ENCODE peak calls at places on chromosome 21, in six cellular contexts. B is K562, X is H1, A is GM12892, N is GM12878, M is HepG2. W is an unnamed sample.

GRCh38 chr21:16078382-16078781 is 348.6 kb downstream of the USP25 start:
- DNase-seq in B (no peak), X (no peak), N (no peak), M (no peak), A (no peak), W (no peak)

GRCh38 chr21:41222247-41223068 is 54.5 kb downstream of the BACE2 start:
- DNase-seq in X (no peak), N (no peak), B (no peak), M (no peak), A (no peak), W (no peak)

GRCh38 chr21:45834026-45834715 is 147.4 kb upstream of the COL6A1 start:
- DNase-seq in A (no peak), B (no peak), N (no peak), X (no peak), M (no peak), W (no peak)

GRCh38 chr21:17436626-17437111 is 76.2 kb upstream of the CXADR start:
- DNase-seq in N (no peak), M (peak), A (no peak), X (no peak), B (no peak), W (no peak)

GRCh38 chr21:27477321-27477720 is 510.4 kb upstream of the ADAMTS5 start:
- DNase-seq in B (no peak), X (no peak), M (no peak), A (no peak), N (no peak), W (no peak)

GRCh38 chr21:39630191-39630591 is 17.5 kb downstream of the B3GALT5 start:
- DNase-seq in A (no peak), N (no peak), B (no peak), X (no peak), M (no peak), W (no peak)

GRCh38 chr21:28769683-28770082 is 223.0 kb downstream of the LTN1 start:
- DNase-seq in A (no peak), X (no peak), M (no peak), B (no peak), N (no peak), W (no peak)

GRCh38 chr21:40186036-40186435 is 318.8 kb downstream of the PCP4 start:
- DNase-seq in B (no peak), X (no peak), M (no peak), A (no peak), N (no peak), W (no peak)

GRCh38 chr21:31235671-31236450 is 108.2 kb downstream of the TIAM1 start:
- DNase-seq in B (no peak), X (no peak), N (no peak), M (no peak), A (no peak), W (no peak)

GRCh38 chr21:45880097-45881068 is 101.2 kb upstream of the COL6A1 start:
- DNase-seq in B (peak), X (peak), A (peak), N (no peak), M (peak), W (peak)

GRCh38 chr21:33362044-33362555 is 37.3 kb downstream of the IFNAR1 start:
- DNase-seq in B (peak), N (no peak), A (no peak), M (no peak), X (peak), W (no peak)

GRCh38 chr21:46294647-46295176 is 8.6 kb downstream of the YBEY start:
- DNase-seq in A (no peak), N (no peak), M (no peak), X (no peak), B (peak), W (no peak)

GRCh38 chr21:17513214-17514123 is 626 bp downstream of the CXADR start:
- DNase-seq in M (peak), A (peak), N (no peak), X (peak), B (no peak), W (peak)

GRCh38 chr21:46115441-46116188 is 17.7 kb downstream of the COL6A2 start:
- DNase-seq in A (no peak), N (no peak), M (no peak), X (no peak), B (no peak), W (no peak)

GRCh38 chr21:40512590-40512989 is 334.4 kb downstream of the DSCAM start:
- DNase-seq in N (no peak), M (no peak), B (peak), A (no peak), X (peak), W (no peak)

GRCh38 chr21:17491716-17492414 is 21.0 kb upstream of the CXADR start:
- DNase-seq in X (no peak), B (no peak), A (no peak), N (no peak), M (no peak), W (no peak)

GRCh38 chr21:17636711-17637110 is 24.0 kb upstream of the BTG3 start:
- DNase-seq in X (no peak), B (no peak), N (no peak), M (no peak), A (no peak), W (no peak)

GRCh38 chr21:46208761-46209721 is 19.5 kb downstream of the LSS start:
- DNase-seq in A (peak), B (no peak), X (no peak), N (no peak), M (no peak), W (no peak)

GRCh38 chr21:32190491-32191144 is 88.2 kb downstream of the MIS18A start:
- DNase-seq in X (no peak), A (no peak), B (no peak), M (no peak), N (peak), W (no peak)

GRCh38 chr21:17782051-17782450 is 37.1 kb downstream of the C21orf91 start:
- DNase-seq in M (no peak), B (no peak), A (no peak), X (no peak), N (no peak), W (no peak)

GRCh38 chr21:46129846-46130651 is 25.3 kb downstream of the FTCD start:
- DNase-seq in B (no peak), N (no peak), A (no peak), M (no peak), X (no peak), W (no peak)

GRCh38 chr21:42209801-42210479 is 9.0 kb upstream of the ABCG1 start:
- DNase-seq in M (no peak), N (no peak), B (no peak), X (no peak), A (no peak), W (no peak)

GRCh38 chr21:14213164-14213563 is 2.4 kb upstream of the LIPI start:
- DNase-seq in B (no peak), A (no peak), N (no peak), M (no peak), X (no peak), W (no peak)

GRCh38 chr21:14210738-14211137 is at the start of gene LIPI:
- DNase-seq in B (no peak), X (no peak), M (no peak), N (no peak), A (no peak), W (no peak)

GRCh38 chr21:14215971-14216621 is at the start of gene RBM11:
- DNase-seq in M (peak), A (peak), B (peak), N (no peak), X (peak), W (peak)
- TF ChIP-seq POLR2A in M (no peak), A (no peak), B (no peak), N (no peak), X (no peak), W (no peak)

DNA sequence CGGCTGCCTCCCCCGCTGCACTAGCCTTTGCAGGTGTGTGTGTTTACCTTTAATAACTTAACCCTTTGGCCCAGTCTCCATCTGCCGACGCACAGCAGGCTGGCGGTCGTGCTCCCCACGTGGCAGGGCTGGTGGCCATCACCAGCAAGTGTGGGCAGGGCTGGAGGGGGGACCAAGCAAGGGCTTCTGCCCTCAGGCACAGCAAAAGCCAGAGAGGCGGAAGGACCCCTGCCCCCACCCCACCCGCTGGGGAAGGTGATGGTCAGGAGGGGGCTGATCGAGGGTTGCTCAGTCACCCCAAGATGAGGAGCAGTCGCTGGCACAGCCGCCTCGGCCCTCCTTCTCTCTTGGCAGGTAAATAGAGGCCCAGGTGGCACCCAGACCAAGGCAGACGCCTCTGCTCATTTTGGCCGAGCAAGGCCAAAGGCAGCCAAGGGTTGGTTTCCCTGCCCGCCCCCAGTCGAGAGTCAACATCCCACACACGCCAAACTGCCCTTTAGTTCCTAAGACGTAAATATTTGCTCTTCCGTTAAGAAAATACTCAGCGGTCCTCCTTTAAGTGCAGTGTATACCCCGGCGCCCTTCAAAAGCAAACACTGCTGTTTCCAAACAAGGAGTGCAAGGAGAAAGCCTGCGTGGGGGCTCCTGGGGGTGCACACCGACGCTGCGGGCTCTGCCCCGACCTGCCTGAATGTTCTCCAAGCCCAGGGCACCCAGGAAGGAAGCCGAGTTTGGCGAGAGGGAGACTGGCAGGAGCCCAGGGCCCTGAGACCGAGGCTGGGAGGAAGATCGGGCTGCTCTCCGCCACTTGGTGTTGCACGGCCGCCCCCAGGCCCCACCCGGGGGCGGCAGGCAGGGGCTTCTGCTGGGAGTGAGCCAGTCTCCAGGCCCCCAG is 82.7 kb downstream of the SIK1 start:
- DNase-seq in B (no peak), A (no peak), X (no peak), M (no peak), N (no peak), W (no peak)
- TF ChIP-seq TAF1 in B (no peak), A (no peak), X (no peak), M (no peak), N (no peak), W (no peak)

DNA sequence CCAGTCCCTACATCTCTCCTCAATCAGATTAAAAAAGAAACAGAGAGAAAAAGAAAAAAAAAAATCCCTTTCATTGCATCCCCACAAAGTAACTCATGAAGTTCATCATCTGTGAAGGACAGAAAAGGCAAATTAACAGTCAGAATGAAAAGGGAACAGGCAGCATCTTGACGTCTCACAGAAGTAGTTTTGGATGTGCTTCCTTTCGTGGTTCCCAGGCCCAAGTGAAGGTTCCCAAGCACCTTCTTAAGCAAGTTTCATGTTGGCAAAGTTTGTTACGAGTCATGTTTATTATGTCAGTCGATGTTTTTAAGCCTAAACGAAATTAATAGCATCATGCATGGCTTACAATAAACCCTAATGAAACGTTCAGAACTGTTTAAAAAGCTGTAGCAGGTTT is 475.2 kb downstream of the SETD4 start:
- DNase-seq in B (no peak), N (no peak), X (no peak), M (no peak), A (no peak), W (no peak)
- TF ChIP-seq POLR2A in B (no peak), N (no peak), X (no peak), M (no peak), A (no peak), W (no peak)

GRCh38 chr21:19326581-19327319 is 923.2 kb upstream of the TMPRSS15 start:
- DNase-seq in N (no peak), A (no peak), B (no peak), M (no peak), X (no peak), W (no peak)

GRCh38 chr21:19321688-19322087 is 918.1 kb upstream of the TMPRSS15 start:
- DNase-seq in X (no peak), N (no peak), B (no peak), A (no peak), M (no peak), W (no peak)

DNA sequence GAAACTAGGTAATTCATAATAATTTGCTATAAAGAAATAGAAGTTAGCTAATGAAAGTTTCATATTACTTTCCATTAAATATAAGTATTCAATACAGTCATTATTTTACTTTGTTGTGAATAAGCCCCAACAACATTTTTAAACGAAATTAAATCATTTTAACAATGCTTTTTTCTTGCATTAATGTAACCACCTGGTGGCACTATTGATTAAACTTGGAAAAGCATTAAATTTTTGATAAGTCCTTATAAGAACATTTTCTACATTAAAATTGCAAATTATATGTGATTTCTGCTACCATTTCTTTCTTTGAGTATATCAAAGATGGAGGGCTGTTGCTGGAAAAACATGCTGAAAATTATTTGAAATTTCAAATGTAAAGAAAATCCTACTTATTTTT is 918.8 kb upstream of the TMPRSS15 start:
- DNase-seq in A (no peak), M (no peak), N (no peak), X (no peak), B (no peak), W (no peak)
- TF ChIP-seq TAF1 in A (no peak), M (no peak), N (no peak), X (no peak), B (no peak), W (no peak)

GRCh38 chr21:38337793-38338192 is 81.0 kb downstream of the KCNJ15 start:
- DNase-seq in A (no peak), N (no peak), B (no peak), X (no peak), M (no peak), W (no peak)
- TF ChIP-seq POLR2A in A (no peak), N (no peak), B (no peak), X (no peak), M (no peak), W (no peak)

GRCh38 chr21:25885880-25886279 is 151.1 kb downstream of the GABPA start:
- DNase-seq in X (no peak), M (peak), B (no peak), N (no peak), A (no peak), W (no peak)
- TF ChIP-seq TAF1 in X (no peak), M (no peak), B (no peak), N (no peak), A (no peak), W (no peak)

GRCh38 chr21:44801468-44802395 is at the start of gene UBE2G2:
- DNase-seq in X (peak), M (peak), B (peak), A (peak), N (no peak), W (peak)
- TF ChIP-seq POLR2A in X (no peak), M (peak), B (peak), A (peak), N (peak), W (peak)

GRCh38 chr21:25283720-25284119 is 323.6 kb downstream of the MRPL39 start:
- DNase-seq in X (no peak), A (no peak), M (peak), N (no peak), B (no peak), W (no peak)
- TF ChIP-seq TAF1 in X (no peak), A (no peak), M (no peak), N (no peak), B (no peak), W (no peak)

GRCh38 chr21:15063081-15063820 is 1.5 kb downstream of the NRIP1 start:
- DNase-seq in X (no peak), A (no peak), M (peak), N (no peak), B (peak), W (no peak)

GRCh38 chr21:15063821-15064575 is 802 bp downstream of the NRIP1 start:
- DNase-seq in M (no peak), N (no peak), B (peak), X (peak), A (no peak), W (no peak)

GRCh38 chr21:15066231-15066577 is 1.4 kb upstream of the NRIP1 start:
- DNase-seq in B (no peak), A (no peak), X (no peak), M (no peak), N (no peak), W (no peak)

GRCh38 chr21:15064576-15065380 is at the start of gene NRIP1:
- DNase-seq in A (peak), N (no peak), M (peak), X (peak), B (peak), W (peak)

DNA sequence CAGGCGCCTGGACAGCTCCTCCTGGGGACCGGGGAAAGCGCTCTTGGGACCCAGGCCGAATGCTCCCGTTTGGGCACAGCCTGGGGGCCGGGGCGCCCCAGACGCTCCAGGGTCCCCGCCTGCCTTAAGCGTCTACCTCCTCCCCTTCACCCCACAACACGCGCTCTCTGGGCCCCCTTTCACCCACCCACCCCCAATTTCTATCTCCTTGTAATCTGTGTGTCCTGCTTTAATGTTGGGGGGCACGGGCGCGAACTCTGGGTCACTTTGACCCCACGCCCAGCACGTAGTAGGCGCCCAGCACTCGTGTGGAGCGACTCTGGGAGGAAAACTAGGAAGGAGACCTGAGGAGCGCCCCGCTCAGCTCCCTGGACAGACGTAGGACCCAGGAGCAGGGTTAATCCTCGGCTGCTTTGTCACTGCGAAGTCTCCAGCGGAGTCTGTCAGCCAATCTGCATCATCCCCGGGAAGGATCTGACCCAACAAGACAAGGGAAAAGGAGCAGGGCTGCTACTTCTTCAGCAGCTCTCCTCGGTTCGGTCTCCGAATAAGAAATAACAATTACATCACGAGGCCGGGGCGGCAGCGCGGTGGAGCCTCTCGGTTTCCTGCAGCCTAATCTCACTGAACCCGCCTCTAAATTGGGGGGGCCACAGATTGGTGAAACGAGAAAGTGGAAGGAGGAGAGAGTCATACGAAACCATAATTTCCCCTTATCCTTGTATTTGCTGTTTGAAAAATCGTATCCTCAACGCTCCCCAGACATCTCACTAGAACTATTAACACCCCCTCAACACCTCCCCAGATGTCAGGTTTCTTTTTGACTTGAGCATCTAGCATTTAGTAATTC is 806 bp upstream of the NRIP1 start:
- DNase-seq in X (peak), A (no peak), M (peak), B (peak), N (no peak), W (no peak)
- TF ChIP-seq POLR2A in X (no peak), A (no peak), M (peak), B (peak), N (peak), W (peak)

DNA sequence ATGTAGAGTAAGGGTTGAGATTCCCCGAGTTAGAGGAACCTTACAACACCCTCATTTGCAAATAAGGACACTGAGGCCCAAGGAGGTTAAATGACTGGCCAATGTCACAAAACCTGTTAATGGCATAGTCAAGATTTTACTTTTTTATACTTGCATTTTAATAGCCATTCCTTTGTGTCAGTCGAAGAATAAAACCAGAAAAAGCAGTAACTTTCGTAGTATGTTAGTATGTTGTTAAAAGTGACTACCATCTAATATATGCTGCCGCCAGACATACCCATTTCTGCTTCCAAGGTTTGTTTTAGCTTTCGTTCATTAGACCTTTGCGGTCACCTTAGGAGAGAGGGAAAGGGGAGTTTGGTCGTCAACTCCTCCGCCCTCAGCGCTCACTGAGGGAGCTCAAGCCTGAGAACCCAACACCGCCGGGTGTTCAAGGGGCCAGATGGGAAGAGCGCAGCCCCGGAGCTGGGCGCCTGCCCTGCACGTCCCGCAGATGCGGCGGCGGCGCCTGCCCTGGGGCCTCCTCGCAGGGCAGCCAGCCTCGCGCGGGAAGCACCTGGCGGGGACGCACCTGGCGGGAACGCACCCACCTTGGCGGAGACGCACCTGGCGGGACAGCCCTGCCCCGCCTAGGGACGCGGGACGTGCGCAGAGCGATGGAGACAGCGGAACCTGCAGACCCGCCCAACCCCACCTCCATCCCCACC is 466 bp downstream of the VPS26C start:
- DNase-seq in N (no peak), M (peak), B (peak), X (peak), A (no peak), W (no peak)
- TF ChIP-seq TAF1 in N (no peak), M (no peak), B (no peak), X (no peak), A (no peak), W (no peak)

W was measured in GM12891.